ENCODE peak calls at places on chromosomes 7 and 10, in seven cellular contexts. B is K562, D is HepG2, I is A549, F is H1, Q is SK-N-SH, U is GM12878. R is an unnamed sample.

GRCh38 chr7:32658034-32658944 is 163.0 kb downstream of the AVL9 start:
- DNase-seq in F (no peak), Q (no peak), U (no peak), D (no peak), I (peak; percentile 90), B (peak; percentile 19), R (peak; percentile 43)

GRCh38 chr10:122033224-122033926 is 44.4 kb downstream of the TACC2 start:
- DNase-seq in F (no peak), B (no peak), I (peak; percentile 56), U (no peak), Q (no peak), D (no peak), R (no peak)

GRCh38 chr10:101901340-101901739 is 57.7 kb upstream of the KCNIP2 start:
- DNase-seq in D (no peak), F (no peak), I (no peak), B (no peak), Q (no peak), U (peak; percentile 77), R (no peak)

GRCh38 chr7:121204537-121204936 is 124.3 kb upstream of the WNT16 start:
- DNase-seq in I (no peak), U (no peak), D (no peak), F (no peak), Q (peak; percentile 20), B (no peak), R (peak; percentile 32)

GRCh38 chr7:124550036-124550435 is 215.6 kb downstream of the GPR37 start:
- DNase-seq in F (no peak), U (no peak), Q (no peak), D (no peak), B (no peak), I (no peak), R (peak; percentile 21)

GRCh38 chr10:76583711-76584161 is 1053.9 kb downstream of the KCNMA1 start:
- DNase-seq in D (no peak), Q (no peak), U (no peak), B (no peak), F (no peak), I (peak; percentile 73), R (peak; percentile 90)

GRCh38 chr10:104038537-104038936 is 47.1 kb downstream of the COL17A1 start:
- DNase-seq in U (no peak), I (no peak), Q (no peak), B (no peak), D (no peak), F (no peak), R (no peak)

GRCh38 chr10:100345570-100346330 is 1.3 kb upstream of the SCD start:
- DNase-seq in B (no peak), U (no peak), F (no peak), I (peak; percentile 45), D (peak; percentile 58), Q (no peak), R (peak; percentile 74)

GRCh38 chr10:116704926-116705325 is 37.4 kb downstream of the HSPA12A start:
- DNase-seq in I (no peak), U (no peak), Q (no peak), D (no peak), F (no peak), B (no peak), R (no peak)

GRCh38 chr7:42236266-42237161 is 495 bp downstream of the GLI3 start:
- DNase-seq in B (no peak), I (peak; percentile 25), U (no peak), Q (peak; percentile 48), F (peak; percentile 75), D (no peak), R (peak; percentile 72)

GRCh38 chr10:24465899-24466615 is 257.1 kb downstream of the KIAA1217 start:
- DNase-seq in U (peak; percentile 45), F (no peak), D (peak; percentile 92), B (no peak), Q (no peak), I (peak; percentile 83), R (peak; percentile 96)

GRCh38 chr7:100572949-100573675 is 588 bp downstream of the SAP25 start:
- DNase-seq in D (no peak), B (no peak), U (no peak), Q (peak; percentile 37), F (no peak), I (no peak), R (no peak)

GRCh38 chr10:127945335-127945734 is 38.4 kb downstream of the PTPRE start:
- DNase-seq in F (no peak), U (no peak), Q (no peak), I (no peak), B (no peak), D (no peak), R (peak; percentile 17)

GRCh38 chr10:18043148-18043547 is 91.4 kb downstream of the SLC39A12 start:
- DNase-seq in D (no peak), U (no peak), F (no peak), B (no peak), I (no peak), Q (no peak), R (peak; percentile 81)

GRCh38 chr10:44008270-44008916 is 359.7 kb upstream of the ZNF32 start:
- DNase-seq in F (no peak), B (no peak), Q (no peak), U (peak; percentile 65), D (no peak), I (peak; percentile 4), R (peak; percentile 59)

GRCh38 chr7:26670841-26671240 is 193.5 kb downstream of the SKAP2 start:
- DNase-seq in D (no peak), I (no peak), U (no peak), F (no peak), Q (no peak), B (no peak), R (no peak)

GRCh38 chr7:229184-229964 is 37.0 kb downstream of the FAM20C start:
- DNase-seq in Q (no peak), U (no peak), F (no peak), B (no peak), I (no peak), D (no peak), R (peak; percentile 97)

GRCh38 chr7:30175171-30175570 is 40.4 kb downstream of the MTURN start:
- DNase-seq in F (no peak), D (no peak), I (no peak), B (no peak), Q (no peak), U (no peak), R (no peak)

GRCh38 chr7:111985802-111986201 is 220.4 kb downstream of the DOCK4 start:
- DNase-seq in Q (no peak), D (no peak), B (no peak), U (no peak), F (no peak), I (no peak), R (no peak)

GRCh38 chr10:99368646-99369045 is 39.5 kb downstream of the CNNM1 start:
- DNase-seq in I (no peak), D (peak; percentile 27), U (no peak), B (no peak), Q (no peak), F (no peak), R (peak; percentile 43)

GRCh38 chr7:128166603-128167315 is 74.3 kb upstream of the LEP start:
- DNase-seq in F (peak; percentile 81), U (no peak), I (no peak), B (no peak), D (no peak), Q (peak; percentile 85), R (no peak)

GRCh38 chr7:11749629-11750028 is 82.4 kb downstream of the THSD7A start:
- DNase-seq in B (no peak), U (no peak), I (no peak), D (no peak), F (no peak), Q (no peak), R (no peak)

GRCh38 chr10:124000792-124001201 is 92.6 kb downstream of the CHST15 start:
- DNase-seq in D (no peak), B (no peak), I (no peak), F (no peak), U (no peak), Q (no peak), R (no peak)

GRCh38 chr10:110641256-110641655 is 2.9 kb upstream of the RBM20 start:
- DNase-seq in D (peak; percentile 56), I (peak; percentile 91), Q (peak; percentile 62), F (no peak), U (no peak), B (peak; percentile 55), R (peak; percentile 37)
- H3K27ac ChIP-seq in D (no peak overlapping the region), I (peak overlapping the region; percentile 72), Q (no peak overlapping the region), F (no peak overlapping the region), U (no peak overlapping the region), B (peak overlapping the region; percentile 22), R (no peak overlapping the region)

DNA sequence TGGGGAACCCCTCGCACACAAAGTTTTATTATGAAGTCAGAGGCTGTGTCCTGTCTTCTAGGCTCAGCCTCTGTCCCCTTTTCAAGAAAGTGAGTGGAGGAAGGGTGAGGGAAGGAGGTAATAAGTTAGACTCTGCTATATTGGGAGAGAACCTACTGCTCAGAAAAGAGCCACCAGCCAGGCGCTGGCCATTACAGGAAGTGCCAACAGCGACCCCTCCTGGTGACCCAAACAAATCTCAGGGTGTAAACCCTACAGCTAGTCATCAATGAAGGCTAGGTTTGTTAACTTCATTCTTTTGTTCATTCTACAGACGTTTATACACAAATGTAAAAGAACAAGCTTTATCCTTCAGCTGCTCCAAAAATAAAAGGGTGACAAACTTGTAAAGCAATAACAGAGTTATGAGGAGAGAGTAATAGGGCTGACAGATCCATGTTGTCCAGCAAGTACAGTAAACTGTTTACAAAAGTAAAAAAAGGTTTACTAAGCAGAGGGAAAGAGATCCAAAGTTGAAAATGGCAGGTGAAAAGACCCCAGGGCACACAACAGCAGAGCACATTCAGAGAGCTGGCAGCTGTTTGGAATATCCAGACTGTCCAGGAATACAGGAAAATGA is 82.7 kb downstream of the FAM204A start:
- DNase-seq in U (no peak), I (peak; percentile 29), B (peak; percentile 56), F (peak; percentile 85), Q (peak; percentile 47), D (peak; percentile 19), R (peak; percentile 6)
- TF ChIP-seq USF2 in U (no peak), I (no peak), B (no peak), F (no peak), Q (no peak), D (no peak), R (no peak)

GRCh38 chr10:4941540-4942330 is 21.5 kb upstream of the AKR1C1 start:
- DNase-seq in D (peak; percentile 78), Q (no peak), F (no peak), U (no peak), B (peak; percentile 74), I (peak; percentile 91), R (peak; percentile 6)
- H3K4me2 ChIP-seq in D (no peak overlapping the region), Q (no peak overlapping the region), F (no peak overlapping the region), U (no peak overlapping the region), B (no peak overlapping the region), I (peak overlapping the region; percentile 62), R (no peak overlapping the region)

GRCh38 chr10:87038786-87039185 is 18.7 kb downstream of the FAM25A start:
- DNase-seq in F (no peak), U (no peak), B (no peak), D (no peak), Q (no peak), I (no peak), R (no peak)

GRCh38 chr10:87036623-87037022 is 16.5 kb downstream of the FAM25A start:
- DNase-seq in I (no peak), B (no peak), D (no peak), Q (no peak), F (no peak), U (no peak), R (no peak)

DNA sequence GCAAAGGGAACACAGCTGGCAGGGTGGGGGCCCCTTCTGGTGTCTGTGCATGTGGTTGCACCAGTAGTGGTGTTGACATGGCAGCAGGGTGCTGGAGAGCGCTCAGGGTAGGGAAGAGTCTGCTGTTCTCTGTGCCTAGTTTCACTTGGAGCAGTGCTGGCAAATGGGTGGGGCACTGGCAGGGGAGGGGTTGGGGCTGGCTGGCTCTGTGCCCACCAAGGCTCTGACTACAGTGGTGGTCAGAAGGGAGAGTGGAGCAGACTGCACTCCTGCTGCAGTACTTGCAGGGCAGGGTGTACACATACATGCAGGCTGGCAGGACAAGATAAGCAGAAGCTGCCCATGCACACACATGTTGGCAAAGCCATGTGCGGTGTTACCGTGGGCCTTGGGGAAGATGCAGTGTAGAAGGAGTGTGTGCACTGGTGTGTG is 18.2 kb downstream of the FAM25A start:
- DNase-seq in B (no peak), D (no peak), U (no peak), Q (no peak), I (no peak), F (no peak), R (no peak)
- H3K27ac ChIP-seq in B (no peak overlapping the region), D (no peak overlapping the region), U (no peak overlapping the region), Q (no peak overlapping the region), I (no peak overlapping the region), F (no peak overlapping the region), R (no peak overlapping the region)

R was measured in IMR-90.